ENCODE peak calls at places on chromosomes 6 and 20, in six cellular contexts. F, Y, K, I, C and M are unnamed samples.

GRCh38 chr6:31042801-31043200 is 32.5 kb downstream of the MUC22 start:
- DNase-seq in F (peak), Y (no peak), K (peak), I (peak), C (peak), M (peak)

GRCh38 chr6:132764370-132764769 is 6.7 kb upstream of the VNN2 start:
- DNase-seq in F (peak), Y (peak), K (no peak), I (no peak), C (no peak), M (peak)

GRCh38 chr20:54382419-54382818 is 93.0 kb upstream of the DOK5 start:
- DNase-seq in F (no peak), Y (no peak), K (no peak), I (no peak), C (no peak), M (no peak)

GRCh38 chr6:30145818-30146217 is 9.9 kb downstream of the TRIM40 start:
- DNase-seq in F (no peak), Y (no peak), K (no peak), I (no peak), C (no peak), M (no peak)

GRCh38 chr6:118675225-118675624 is 23.8 kb upstream of the CEP85L start:
- DNase-seq in F (no peak), Y (no peak), K (no peak), I (no peak), C (no peak), M (no peak)

GRCh38 chr6:112429226-112429625 is 82.1 kb downstream of the RFPL4B start:
- DNase-seq in F (peak), Y (no peak), K (no peak), I (no peak), C (peak), M (peak)

GRCh38 chr6:11143394-11144371 is 32.2 kb upstream of the ERVFRD-1 start:
- DNase-seq in F (peak), Y (no peak), K (no peak), I (peak), C (no peak), M (peak)

GRCh38 chr6:33279971-33280511 is 3.1 kb downstream of the B3GALT4 start:
- DNase-seq in F (peak), Y (peak), K (no peak), I (peak), C (peak), M (peak)

GRCh38 chr20:44800398-44801046 is 9.8 kb downstream of the RIMS4 start:
- DNase-seq in F (no peak), Y (no peak), K (no peak), I (no peak), C (peak), M (no peak)

GRCh38 chr6:131322121-131322520 is 186.9 kb downstream of the AKAP7 start:
- DNase-seq in F (no peak), Y (no peak), K (no peak), I (no peak), C (no peak), M (no peak)

GRCh38 chr20:53331151-53331973 is 262.3 kb downstream of the ZNF217 start:
- DNase-seq in F (no peak), Y (no peak), K (no peak), I (peak), C (peak), M (peak)

GRCh38 chr6:156420172-156420993 is 356.8 kb upstream of the ARID1B start:
- DNase-seq in F (peak), Y (no peak), K (no peak), I (no peak), C (no peak), M (peak)

GRCh38 chr20:38658879-38659612 is 57.4 kb downstream of the ARHGAP40 start:
- DNase-seq in F (no peak), Y (no peak), K (peak), I (peak), C (peak), M (no peak)

GRCh38 chr6:29653452-29654038 is 3.3 kb upstream of the MOG start:
- DNase-seq in F (peak), Y (no peak), K (peak), I (peak), C (no peak), M (peak)

GRCh38 chr6:152094992-152095592 is 287.6 kb downstream of the ESR1 start:
- DNase-seq in F (peak), Y (peak), K (no peak), I (peak), C (peak), M (peak)

GRCh38 chr20:51190783-51191180 is 167.9 kb upstream of the KCNG1 start:
- DNase-seq in F (peak), Y (no peak), K (no peak), I (no peak), C (no peak), M (peak)

GRCh38 chr6:62013719-62014118 is 272.3 kb downstream of the KHDRBS2 start:
- DNase-seq in F (no peak), Y (no peak), K (no peak), I (no peak), C (no peak), M (no peak)

GRCh38 chr6:138923561-138923960 is 64.5 kb downstream of the REPS1 start:
- DNase-seq in F (no peak), Y (no peak), K (no peak), I (no peak), C (no peak), M (no peak)

GRCh38 chr20:60060593-60060992 is 102.4 kb downstream of the CDH26 start:
- DNase-seq in F (no peak), Y (no peak), K (no peak), I (no peak), C (no peak), M (no peak)

GRCh38 chr6:20117474-20117873 is 94.8 kb downstream of the MBOAT1 start:
- DNase-seq in F (peak), Y (no peak), K (no peak), I (no peak), C (peak), M (peak)

GRCh38 chr6:52994031-52994788 is 874 bp downstream of the GSTA4 start:
- DNase-seq in F (peak), Y (no peak), K (no peak), I (no peak), C (no peak), M (peak)

GRCh38 chr20:4601630-4602296 is 119.9 kb upstream of the PRND start:
- DNase-seq in F (no peak), Y (peak), K (no peak), I (peak), C (no peak), M (peak)

GRCh38 chr6:168171673-168172352 is 92.8 kb upstream of the FRMD1 start:
- DNase-seq in F (no peak), Y (no peak), K (no peak), I (no peak), C (no peak), M (no peak)
- H3K9ac ChIP-seq in F (no peak), Y (no peak), K (no peak), I (no peak), C (no peak), M (no peak)

GRCh38 chr6:7268362-7269310 is 44.4 kb downstream of the SSR1 start:
- DNase-seq in F (no peak), Y (peak), K (no peak), I (no peak), C (no peak), M (no peak)

GRCh38 chr6:7269816-7270215 is 43.2 kb downstream of the SSR1 start:
- DNase-seq in F (no peak), Y (no peak), K (no peak), I (no peak), C (no peak), M (no peak)

GRCh38 chr6:7267071-7267470 is 45.9 kb downstream of the SSR1 start:
- DNase-seq in F (no peak), Y (peak), K (no peak), I (no peak), C (no peak), M (no peak)

GRCh38 chr6:7264686-7265384 is 48.2 kb downstream of the SSR1 start:
- DNase-seq in F (no peak), Y (peak), K (no peak), I (no peak), C (no peak), M (no peak)

GRCh38 chr6:7267521-7268091 is 45.4 kb downstream of the SSR1 start:
- DNase-seq in F (peak), Y (peak), K (no peak), I (peak), C (no peak), M (peak)
- H3K9ac ChIP-seq in F (no peak), Y (no peak), K (no peak), I (no peak), C (no peak), M (no peak)

GRCh38 chr20:25306991-25307903 is 59.4 kb downstream of the PYGB start:
- DNase-seq in F (no peak), Y (peak), K (no peak), I (no peak), C (no peak), M (no peak)

GRCh38 chr20:25309395-25310267 is 61.7 kb downstream of the PYGB start:
- DNase-seq in F (peak), Y (peak), K (peak), I (peak), C (no peak), M (peak)

GRCh38 chr20:25308083-25308491 is 60.2 kb downstream of the PYGB start:
- DNase-seq in F (no peak), Y (peak), K (no peak), I (no peak), C (no peak), M (no peak)

GRCh38 chr20:25310268-25310920 is 62.5 kb downstream of the PYGB start:
- DNase-seq in F (peak), Y (peak), K (peak), I (peak), C (no peak), M (peak)

GRCh38 chr20:25308671-25309394 is 60.9 kb downstream of the PYGB start:
- DNase-seq in F (peak), Y (peak), K (no peak), I (peak), C (no peak), M (peak)
- H3K9ac ChIP-seq in F (peak), Y (no peak), K (peak), I (peak), C (no peak), M (peak)

GRCh38 chr6:21610376-21610775 is 16.8 kb downstream of the SOX4 start:
- DNase-seq in F (no peak), Y (no peak), K (no peak), I (no peak), C (no peak), M (no peak)

GRCh38 chr6:21612067-21612745 is 18.7 kb downstream of the SOX4 start:
- DNase-seq in F (no peak), Y (no peak), K (no peak), I (no peak), C (no peak), M (no peak)

GRCh38 chr6:21608610-21609009 is 15.1 kb downstream of the SOX4 start:
- DNase-seq in F (no peak), Y (no peak), K (no peak), I (no peak), C (no peak), M (no peak)

GRCh38 chr6:21611485-21611884 is 17.9 kb downstream of the SOX4 start:
- DNase-seq in F (no peak), Y (no peak), K (no peak), I (no peak), C (no peak), M (no peak)

DNA sequence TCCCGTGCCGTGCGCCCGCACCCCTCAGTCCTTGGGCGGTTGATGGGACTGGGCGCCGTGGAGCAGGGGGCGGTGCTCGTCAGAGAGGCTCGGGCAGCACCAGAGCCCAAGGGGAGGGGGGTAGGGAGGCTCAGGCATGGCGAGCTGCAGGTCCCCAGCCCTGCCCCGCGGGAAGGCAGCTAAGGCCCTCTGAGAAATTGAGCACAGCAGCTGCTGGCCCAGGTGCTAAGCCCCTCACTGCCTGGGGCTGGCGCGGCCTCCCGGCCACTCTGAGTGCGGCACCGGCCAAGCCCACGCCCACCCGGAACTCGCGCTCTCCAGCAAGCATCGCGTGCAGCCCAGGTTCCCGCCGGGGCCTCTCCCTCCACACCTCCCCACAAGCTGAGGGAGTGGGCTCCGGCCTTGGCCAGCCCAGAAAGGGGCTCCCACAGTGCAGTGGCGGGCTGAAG is 16.4 kb downstream of the SOX4 start:
- DNase-seq in F (no peak), Y (peak), K (no peak), I (no peak), C (peak), M (no peak)
- H3K9ac ChIP-seq in F (no peak), Y (no peak), K (no peak), I (no peak), C (no peak), M (no peak)

GRCh38 chr6:35298625-35299140 is 1.1 kb downstream of the DEF6 start:
- DNase-seq in F (no peak), Y (no peak), K (peak), I (no peak), C (no peak), M (no peak)
- H3K9ac ChIP-seq in F (no peak), Y (no peak), K (peak), I (peak), C (no peak), M (no peak)

GRCh38 chr6:3542032-3542640 is 85.3 kb upstream of the SLC22A23 start:
- DNase-seq in F (no peak), Y (no peak), K (no peak), I (no peak), C (no peak), M (no peak)

GRCh38 chr6:3549314-3549940 is 92.6 kb upstream of the SLC22A23 start:
- DNase-seq in F (no peak), Y (no peak), K (no peak), I (no peak), C (no peak), M (no peak)

GRCh38 chr6:3546121-3546520 is 89.3 kb upstream of the SLC22A23 start:
- DNase-seq in F (no peak), Y (no peak), K (no peak), I (no peak), C (no peak), M (no peak)

GRCh38 chr6:3540980-3541379 is 84.1 kb upstream of the SLC22A23 start:
- DNase-seq in F (no peak), Y (no peak), K (no peak), I (no peak), C (no peak), M (no peak)

DNA sequence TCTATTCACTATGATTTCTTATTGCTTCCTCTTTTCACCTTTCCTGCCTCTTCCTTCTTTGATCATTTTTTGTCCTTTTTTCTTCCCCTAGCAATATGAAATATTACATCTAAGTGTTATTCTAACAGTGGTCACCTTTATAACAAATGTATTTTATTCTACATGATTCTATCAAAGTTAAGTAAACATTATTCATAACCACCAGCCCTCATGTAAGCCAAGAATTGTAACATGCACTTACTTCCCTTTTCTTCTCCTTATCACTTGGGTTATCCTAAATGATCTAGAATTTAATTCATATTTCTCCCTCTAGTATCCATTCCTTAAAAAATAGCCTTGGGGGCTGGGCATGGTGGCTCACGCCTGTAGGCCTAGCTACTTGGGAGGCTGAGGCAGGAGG is 88.3 kb upstream of the SLC22A23 start:
- DNase-seq in F (no peak), Y (no peak), K (no peak), I (no peak), C (no peak), M (no peak)
- H3K9ac ChIP-seq in F (no peak), Y (no peak), K (no peak), I (no peak), C (no peak), M (no peak)

GRCh38 chr6:2783188-2783957 is 18.2 kb downstream of the WRNIP1 start:
- DNase-seq in F (peak), Y (no peak), K (no peak), I (no peak), C (peak), M (no peak)
- H3K9ac ChIP-seq in F (no peak), Y (no peak), K (no peak), I (no peak), C (no peak), M (no peak)

DNA sequence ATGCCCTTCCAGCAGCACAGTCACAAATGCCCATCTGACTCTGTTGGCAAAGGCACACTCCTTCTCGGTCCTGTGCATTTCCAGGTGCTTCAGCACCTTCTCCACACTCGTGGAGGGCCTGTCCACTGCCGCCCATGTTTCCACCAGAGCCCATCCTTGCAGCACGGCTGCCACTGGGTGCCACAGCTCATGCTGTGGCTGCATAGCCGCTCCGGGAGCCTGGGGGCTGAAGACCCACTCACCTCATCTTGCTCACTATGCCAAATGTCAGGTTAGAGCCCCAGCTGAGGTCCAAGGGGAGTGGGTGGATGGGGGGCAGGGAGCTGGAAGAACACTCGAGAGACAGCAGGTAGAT is 6.9 kb downstream of the ZKSCAN3 start:
- DNase-seq in F (no peak), Y (no peak), K (no peak), I (no peak), C (no peak), M (no peak)
- H3K9ac ChIP-seq in F (peak), Y (no peak), K (no peak), I (peak), C (no peak), M (peak)

GRCh38 chr6:96735332-96735731 is 101.9 kb downstream of the GPR63 start:
- DNase-seq in F (no peak), Y (no peak), K (no peak), I (no peak), C (no peak), M (no peak)
- H3K9ac ChIP-seq in F (no peak), Y (no peak), K (no peak), I (no peak), C (no peak), M (no peak)